ENCODE peak calls at places on chromosomes 11 and 22, in seven cellular contexts. X is brain microvascular endothelial cell; W is fibroblast of pulmonary artery; M is T-helper 1 cell; Q is neural progenitor cell; N is CD4-positive, CD25-positive, alpha-beta regulatory T cell; K is GM12865. A is an unnamed sample.

GRCh38 chr22:39872548-39872947 is 21.0 kb downstream of the ENTHD1 start:
- DNase-seq in X (no peak), W (no peak), M (no peak), Q (no peak), N (no peak), K (peak; percentile 41), A (no peak)

GRCh38 chr22:43017525-43018290 is 2.8 kb upstream of the PACSIN2 start:
- DNase-seq in X (no peak), W (no peak), M (no peak), Q (no peak), N (no peak), K (no peak), A (no peak)

GRCh38 chr22:43743131-43743530 is 69.0 kb downstream of the EFCAB6 start:
- DNase-seq in X (no peak), W (no peak), M (no peak), Q (peak; percentile 66), N (no peak), K (no peak), A (peak; percentile 86)

GRCh38 chr11:102831128-102831708 is 12.2 kb downstream of the MMP3 start:
- DNase-seq in X (peak; percentile 51), W (peak; percentile 31), M (no peak), Q (peak; percentile 69), N (no peak), K (peak; percentile 23), A (peak; percentile 92)

GRCh38 chr11:96180341-96180740 is 162.7 kb downstream of the MAML2 start:
- DNase-seq in X (no peak), W (no peak), M (no peak), Q (no peak), N (no peak), K (peak; percentile 29), A (peak; percentile 69)

GRCh38 chr11:117072517-117073218 is 25.6 kb downstream of the SIK3 start:
- DNase-seq in X (peak; percentile 93), W (peak; percentile 90), M (no peak), Q (no peak), N (no peak), K (peak; percentile 44), A (no peak)

GRCh38 chr11:94845622-94846021 is 77.5 kb downstream of the AMOTL1 start:
- DNase-seq in X (peak; percentile 45), W (no peak), M (no peak), Q (no peak), N (no peak), K (no peak), A (no peak)

GRCh38 chr22:23146842-23147205 is 1.5 kb downstream of the RAB36 start:
- DNase-seq in X (no peak), W (peak; percentile 10), M (no peak), Q (no peak), N (no peak), K (no peak), A (no peak)

GRCh38 chr11:57904369-57904768 is 119.3 kb upstream of the OR9Q1 start:
- DNase-seq in X (no peak), W (no peak), M (no peak), Q (no peak), N (no peak), K (no peak), A (no peak)

GRCh38 chr11:6554828-6555706 is 48.3 kb downstream of the RRP8 start:
- DNase-seq in X (no peak), W (no peak), M (no peak), Q (no peak), N (no peak), K (no peak), A (no peak)

GRCh38 chr22:36331912-36332622 is 55.7 kb downstream of the MYH9 start:
- DNase-seq in X (no peak), W (no peak), M (peak; percentile 49), Q (no peak), N (peak; percentile 71), K (peak; percentile 75), A (peak; percentile 68)

GRCh38 chr11:76783901-76784813 is 1.0 kb downstream of the TSKU start:
- DNase-seq in X (peak; percentile 63), W (peak; percentile 61), M (no peak), Q (peak; percentile 96), N (no peak), K (no peak), A (peak; percentile 96)

GRCh38 chr11:10858505-10859360 is 880 bp upstream of the ZBED5 start:
- DNase-seq in X (no peak), W (no peak), M (peak; percentile 29), Q (peak; percentile 82), N (peak; percentile 54), K (peak; percentile 59), A (peak; percentile 86)

GRCh38 chr11:73404048-73404447 is 27.8 kb downstream of the RELT start:
- DNase-seq in X (peak; percentile 59), W (peak; percentile 72), M (no peak), Q (peak; percentile 61), N (no peak), K (no peak), A (peak; percentile 90)

GRCh38 chr11:7571640-7572000 is 57.8 kb downstream of the PPFIBP2 start:
- DNase-seq in X (peak; percentile 61), W (peak; percentile 80), M (no peak), Q (peak; percentile 77), N (no peak), K (peak; percentile 54), A (peak; percentile 97)

GRCh38 chr11:120568572-120569307 is 57.2 kb downstream of the GRIK4 start:
- DNase-seq in X (no peak), W (no peak), M (no peak), Q (no peak), N (no peak), K (no peak), A (peak; percentile 35)

GRCh38 chr11:123494195-123495050 is 64.4 kb downstream of the GRAMD1B start:
- DNase-seq in X (peak; percentile 46), W (peak; percentile 47), M (no peak), Q (peak; percentile 80), N (no peak), K (no peak), A (peak; percentile 63)

GRCh38 chr22:36068776-36069344 is 40.2 kb upstream of the RBFOX2 start:
- DNase-seq in X (no peak), W (no peak), M (no peak), Q (no peak), N (no peak), K (no peak), A (no peak)

GRCh38 chr22:40436460-40437431 is 66.4 kb downstream of the SGSM3 start:
- DNase-seq in X (peak; percentile 59), W (peak; percentile 81), M (no peak), Q (peak; percentile 68), N (peak; percentile 66), K (peak; percentile 93), A (peak; percentile 69)

GRCh38 chr22:24994070-24994763 is 41.7 kb downstream of the KIAA1671 start:
- DNase-seq in X (no peak), W (no peak), M (no peak), Q (peak; percentile 31), N (no peak), K (no peak), A (peak; percentile 88)

GRCh38 chr11:43404836-43405479 is 46.2 kb downstream of the TTC17 start:
- DNase-seq in X (no peak), W (no peak), M (no peak), Q (no peak), N (no peak), K (no peak), A (no peak)

GRCh38 chr22:28773461-28773867 is 969 bp downstream of the CCDC117 start:
- DNase-seq in X (no peak), W (peak; percentile 16), M (no peak), Q (no peak), N (no peak), K (peak; percentile 76), A (no peak)

GRCh38 chr22:49016909-49017768 is 810.5 kb downstream of the BRD1 start:
- DNase-seq in X (no peak), W (no peak), M (no peak), Q (no peak), N (no peak), K (no peak), A (peak; percentile 37)

GRCh38 chr22:48821346-48822186 is 1006.1 kb downstream of the BRD1 start:
- DNase-seq in X (no peak), W (no peak), M (no peak), Q (no peak), N (no peak), K (no peak), A (no peak)

GRCh38 chr11:100328626-100329340 is 358.3 kb upstream of the ARHGAP42 start:
- DNase-seq in X (no peak), W (no peak), M (no peak), Q (peak; percentile 11), N (no peak), K (peak; percentile 16), A (peak; percentile 51)

GRCh38 chr11:35907648-35908431 is 36.0 kb upstream of the LDLRAD3 start:
- DNase-seq in X (peak; percentile 47), W (peak; percentile 96), M (no peak), Q (no peak), N (no peak), K (peak; percentile 80), A (no peak)

GRCh38 chr11:2987881-2988280 is 4.2 kb downstream of the NAP1L4 start:
- DNase-seq in X (no peak), W (no peak), M (peak; percentile 20), Q (no peak), N (no peak), K (peak; percentile 15), A (no peak)

GRCh38 chr22:50119768-50120251 is 30.0 kb downstream of the MOV10L1 start:
- DNase-seq in X (no peak), W (peak; percentile 93), M (no peak), Q (no peak), N (no peak), K (no peak), A (no peak)

GRCh38 chr11:7494086-7494775 is 8.9 kb downstream of the OLFML1 start:
- DNase-seq in X (no peak), W (no peak), M (no peak), Q (no peak), N (no peak), K (no peak), A (no peak)

GRCh38 chr22:23893446-23893956 is 682 bp upstream of the MIF start:
- DNase-seq in X (no peak), W (no peak), M (no peak), Q (no peak), N (no peak), K (no peak), A (no peak)

GRCh38 chr22:33922268-33922667 is 2.0 kb upstream of the LARGE1 start:
- DNase-seq in X (peak; percentile 21), W (peak; percentile 29), M (no peak), Q (peak; percentile 90), N (no peak), K (peak; percentile 30), A (peak; percentile 85)

A was measured in endodermal cell.